ENCODE peak calls at places on chromosome 14, in four cellular contexts. K, E, W and T are unnamed samples.

GRCh38 chr14:53044486-53044885 is 93.6 kb upstream of the FERMT2 start:
- DNase-seq in K (peak), E (no peak), W (no peak), T (no peak)

GRCh38 chr14:91977909-91978308 is 30.4 kb upstream of the FBLN5 start:
- DNase-seq in K (no peak), E (no peak), W (no peak), T (no peak)

GRCh38 chr14:45526715-45527549 is 273.9 kb upstream of the MIS18BP1 start:
- DNase-seq in K (peak), E (peak), W (peak), T (no peak)

GRCh38 chr14:101809671-101810514 is 48.4 kb downstream of the PPP2R5C start:
- DNase-seq in K (peak), E (peak), W (peak), T (peak)

GRCh38 chr14:34180428-34180827 is 229.6 kb upstream of the EGLN3 start:
- DNase-seq in K (no peak), E (no peak), W (peak), T (no peak)

GRCh38 chr14:37834275-37834674 is 238.8 kb downstream of the TTC6 start:
- DNase-seq in K (no peak), E (no peak), W (no peak), T (no peak)

GRCh38 chr14:36241183-36241582 is 64.7 kb upstream of the PTCSC3 start:
- DNase-seq in K (no peak), E (no peak), W (no peak), T (no peak)

GRCh38 chr14:59086241-59086899 is 102.1 kb upstream of the DAAM1 start:
- DNase-seq in K (no peak), E (no peak), W (no peak), T (no peak)

GRCh38 chr14:103519837-103520212 is 2.8 kb downstream of the CKB start:
- DNase-seq in K (no peak), E (peak), W (no peak), T (no peak)